ENCODE peak calls at places on chromosome 14, in four cellular contexts. I, F, T and G are unnamed samples.

GRCh38 chr14:73452341-73453191 is 5.8 kb downstream of the NUMB start:
- DNase-seq in I (no peak), F (no peak), T (no peak), G (no peak)

GRCh38 chr14:94029250-94029649 is 3.1 kb downstream of the OTUB2 start:
- DNase-seq in F (no peak), T (no peak), I (no peak), G (no peak)

GRCh38 chr14:37598085-37598972 is 2.9 kb downstream of the TTC6 start:
- DNase-seq in F (peak; percentile 47), T (no peak), I (no peak), G (no peak)

GRCh38 chr14:101118746-101119610 is 215.5 kb upstream of the RTL1 start:
- DNase-seq in I (peak; percentile 4), F (no peak), T (peak; percentile 81), G (peak; percentile 46)

GRCh38 chr14:64910847-64911495 is 3.3 kb upstream of the CHURC1 start:
- DNase-seq in T (no peak), I (no peak), F (peak; percentile 42), G (no peak)

GRCh38 chr14:100779691-100780080 is 46.2 kb upstream of the MEG3 start:
- DNase-seq in I (no peak), T (peak; percentile 69), F (no peak), G (no peak)

GRCh38 chr14:34228663-34229001 is 233.4 kb downstream of the SPTSSA start:
- DNase-seq in T (no peak), F (no peak), I (no peak), G (no peak)

GRCh38 chr14:32913725-32914124 is 25.0 kb upstream of the NPAS3 start:
- DNase-seq in F (no peak), T (no peak), I (no peak), G (no peak)

GRCh38 chr14:98227000-98227726 is 1044.8 kb downstream of the BCL11B start:
- DNase-seq in T (no peak), I (no peak), F (no peak), G (no peak)

GRCh38 chr14:101169267-101169666 is 265.7 kb upstream of the RTL1 start:
- DNase-seq in F (no peak), T (no peak), I (no peak), G (no peak)

GRCh38 chr14:89977668-89978067 is 21.9 kb downstream of the TDP1 start:
- DNase-seq in T (no peak), F (no peak), I (no peak), G (no peak)

GRCh38 chr14:50758945-50759344 is 72.0 kb downstream of the NIN start:
- DNase-seq in F (no peak), T (no peak), I (no peak), G (no peak)

GRCh38 chr14:68995731-68996130 is 16.6 kb upstream of the ACTN1 start:
- DNase-seq in I (no peak), T (no peak), F (no peak), G (no peak)

GRCh38 chr14:50342211-50343080 is 30.3 kb downstream of the DMAC2L start:
- DNase-seq in T (peak; percentile 89), F (peak; percentile 72), I (peak; percentile 45), G (no peak)

GRCh38 chr14:91272341-91273272 is 28.1 kb upstream of the GPR68 start:
- DNase-seq in I (no peak), T (no peak), F (no peak), G (no peak)

GRCh38 chr14:90894241-90894640 is 78.0 kb upstream of the TTC7B start:
- DNase-seq in F (no peak), I (no peak), T (no peak), G (no peak)

GRCh38 chr14:90728951-90729350 is 87.3 kb downstream of the TTC7B start:
- DNase-seq in I (no peak), F (no peak), T (no peak), G (no peak)

GRCh38 chr14:74660863-74661262 is 48.8 kb upstream of the LTBP2 start:
- DNase-seq in F (no peak), I (no peak), T (peak; percentile 36), G (no peak)
- TF ChIP-seq CTCF in F (no peak), I (no peak), T (no peak), G (no peak)

GRCh38 chr14:57378661-57379060 is 11.7 kb upstream of the NAA30 start:
- DNase-seq in T (no peak), F (no peak), I (no peak), G (no peak)
- TF ChIP-seq CTCF in T (no peak), F (peak; percentile 22), I (no peak), G (no peak)

GRCh38 chr14:23537351-23538048 is 14.1 kb downstream of the ZFHX2 start:
- DNase-seq in T (no peak), I (no peak), F (peak; percentile 63), G (no peak)
- TF ChIP-seq CTCF in T (no peak), I (no peak), F (no peak), G (no peak)

GRCh38 chr14:105156414-105157375 is 11.9 kb downstream of the JAG2 start:
- DNase-seq in F (no peak), I (no peak), T (no peak), G (no peak)
- TF ChIP-seq CTCF in F (no peak), I (no peak), T (no peak), G (no peak)

GRCh38 chr14:95196268-95196667 is 38.9 kb upstream of the DICER1 start:
- DNase-seq in I (no peak), F (no peak), T (no peak), G (no peak)
- TF ChIP-seq CTCF in I (peak; percentile 44), F (peak; percentile 34), T (no peak), G (no peak)